ENCODE peak calls at places on chromosomes 7 and 10, in five cellular contexts. K, P, A, B and O are unnamed samples.

GRCh38 chr7:111835066-111835465 is 272.8 kb upstream of the IMMP2L start:
- DNase-seq in K (no peak), B (no peak), P (peak), A (no peak), O (no peak)

GRCh38 chr7:7783001-7783400 is 64.6 kb upstream of the RPA3 start:
- DNase-seq in B (no peak), P (no peak), A (no peak), K (no peak), O (no peak)

GRCh38 chr7:98280791-98281756 is at the start of gene BRI3:
- DNase-seq in K (peak), P (peak), B (peak), A (peak), O (peak)

GRCh38 chr10:7478727-7479457 is 68.1 kb upstream of the SFMBT2 start:
- DNase-seq in A (no peak), B (no peak), K (no peak), P (no peak), O (no peak)

GRCh38 chr7:16739863-16740622 is 13.5 kb upstream of the TSPAN13 start:
- DNase-seq in A (no peak), B (peak), P (no peak), K (peak), O (no peak)

GRCh38 chr7:87413951-87414381 is 61.5 kb downstream of the ABCB4 start:
- DNase-seq in B (no peak), K (no peak), P (peak), A (no peak), O (peak)

GRCh38 chr10:100510533-100511308 is 8.9 kb downstream of the SEC31B start:
- DNase-seq in P (no peak), A (no peak), K (no peak), B (no peak), O (peak)

GRCh38 chr10:44801383-44802327 is 109.5 kb upstream of the TMEM72 start:
- DNase-seq in A (peak), P (no peak), K (peak), B (no peak), O (peak)

GRCh38 chr10:113335603-113336002 is 217.2 kb upstream of the HABP2 start:
- DNase-seq in K (no peak), B (no peak), A (no peak), P (no peak), O (no peak)

GRCh38 chr10:131997366-131998049 is 15.8 kb upstream of the BNIP3 start:
- DNase-seq in K (no peak), A (peak), P (no peak), B (no peak), O (no peak)

GRCh38 chr7:143381427-143382125 is 431 bp downstream of the ZYX start:
- DNase-seq in B (no peak), P (peak), K (no peak), A (no peak), O (no peak)

GRCh38 chr7:80806653-80807052 is 112.2 kb downstream of the SEMA3C start:
- DNase-seq in A (no peak), P (no peak), B (no peak), K (no peak), O (no peak)

GRCh38 chr7:132065193-132065972 is 509.0 kb upstream of the PODXL start:
- DNase-seq in P (peak), B (no peak), K (peak), A (no peak), O (no peak)

GRCh38 chr10:131267814-131268095 is 43.8 kb downstream of the TCERG1L start:
- DNase-seq in K (no peak), A (no peak), P (no peak), B (no peak), O (no peak)

GRCh38 chr7:44740040-44740439 is 8.6 kb upstream of the ZMIZ2 start:
- DNase-seq in A (no peak), B (no peak), P (no peak), K (no peak), O (no peak)

GRCh38 chr10:100986952-100987684 is at the start of the genes MRPL43 and TWNK:
- DNase-seq in A (peak), B (peak), K (peak), P (peak), O (peak)

GRCh38 chr7:139699640-139700504 is 77.9 kb downstream of the HIPK2 start:
- DNase-seq in K (no peak), P (no peak), A (no peak), B (peak), O (no peak)

GRCh38 chr10:133226251-133226808 is 3.7 kb upstream of the UTF1 start:
- DNase-seq in P (no peak), K (no peak), A (peak), B (no peak), O (no peak)

GRCh38 chr7:19353158-19353557 is 207.9 kb upstream of the FERD3L start:
- DNase-seq in B (no peak), P (no peak), A (no peak), K (no peak), O (no peak)

GRCh38 chr7:89731751-89732150 is 422.5 kb upstream of the STEAP1 start:
- DNase-seq in K (no peak), P (no peak), A (no peak), B (no peak), O (no peak)

GRCh38 chr10:113539789-113540188 is 13.1 kb upstream of the HABP2 start:
- DNase-seq in P (no peak), K (no peak), B (no peak), A (no peak), O (no peak)

GRCh38 chr7:73487486-73487885 is 34.6 kb downstream of the BAZ1B start:
- DNase-seq in A (no peak), B (no peak), K (no peak), P (no peak), O (no peak)

GRCh38 chr10:5648494-5649457 is 17.6 kb downstream of the ASB13 start:
- DNase-seq in B (no peak), P (no peak), A (no peak), K (no peak), O (no peak)
- TF ChIP-seq JUND in B (no peak), P (no peak), A (no peak), K (no peak), O (no peak)

GRCh38 chr7:123660514-123661354 is 5.1 kb downstream of the LMOD2 start:
- DNase-seq in K (no peak), A (no peak), P (no peak), B (no peak), O (no peak)

GRCh38 chr7:123656544-123657303 is 1.1 kb downstream of the LMOD2 start:
- DNase-seq in B (no peak), A (no peak), K (no peak), P (no peak), O (no peak)

GRCh38 chr7:123657304-123657685 is 1.6 kb downstream of the LMOD2 start:
- DNase-seq in P (no peak), B (no peak), A (no peak), K (no peak), O (no peak)

GRCh38 chr7:123655614-123656013 is at the start of gene LMOD2:
- DNase-seq in P (no peak), K (no peak), B (no peak), A (no peak), O (no peak)

GRCh38 chr7:123658023-123658422 is 2.4 kb downstream of the LMOD2 start:
- DNase-seq in K (no peak), A (no peak), B (no peak), P (no peak), O (no peak)
- TF ChIP-seq JUND in K (no peak), A (no peak), B (no peak), P (no peak), O (no peak)

DNA sequence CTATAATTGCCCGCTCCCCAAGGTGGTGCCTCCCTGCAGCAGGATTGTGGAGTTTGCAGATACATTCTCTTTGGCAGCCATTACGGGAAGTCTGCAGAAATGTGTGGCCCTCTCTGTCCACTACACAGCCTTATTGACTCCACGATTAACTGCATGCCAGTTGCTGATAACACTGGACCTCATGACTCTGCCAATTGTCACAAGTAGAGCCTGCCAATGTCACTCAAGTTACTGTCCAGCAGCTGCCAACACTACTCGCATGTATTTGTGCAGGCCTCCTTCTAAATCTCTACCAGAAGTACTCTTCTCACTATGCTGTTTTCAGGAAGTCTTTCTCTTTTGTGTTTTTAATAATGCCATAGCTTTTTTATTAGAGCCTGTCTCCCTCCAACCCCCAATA is 128.8 kb downstream of the PPP1R3A start:
- DNase-seq in B (no peak), A (no peak), P (no peak), K (no peak), O (no peak)
- TF ChIP-seq JUND in B (no peak), A (no peak), P (no peak), K (no peak), O (no peak)

DNA sequence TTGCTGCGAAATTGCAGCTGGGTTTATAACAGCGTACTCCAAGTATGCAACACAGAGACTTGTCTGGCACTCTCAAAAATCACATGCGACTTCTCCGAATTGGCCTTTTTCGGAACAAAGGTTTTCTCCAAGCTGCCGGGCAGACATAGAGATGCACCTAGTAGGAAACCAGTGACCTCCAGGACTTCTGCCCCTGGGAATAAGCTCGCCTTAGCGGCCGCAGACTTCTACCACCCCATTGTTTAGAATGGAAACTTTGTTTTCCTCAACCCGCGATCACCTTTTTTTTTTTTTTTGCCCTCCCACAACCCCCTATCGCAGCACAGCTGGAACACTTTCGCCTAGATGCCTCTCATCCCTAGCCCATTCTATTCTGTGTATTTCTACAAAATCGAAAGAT is 4.9 kb upstream of the HOXA10 start:
- DNase-seq in K (no peak), P (no peak), B (no peak), A (no peak), O (no peak)
- TF ChIP-seq JUND in K (no peak), P (no peak), B (no peak), A (no peak), O (no peak)

GRCh38 chr7:100694196-100694745 is at the start of gene GIGYF1:
- DNase-seq in A (peak), B (peak), P (peak), K (no peak), O (peak)
- TF ChIP-seq JUND in A (no peak), B (no peak), P (no peak), K (no peak), O (no peak)

GRCh38 chr10:97687785-97688781 is 1.0 kb upstream of the AVPI1 start:
- DNase-seq in K (no peak), P (no peak), A (peak), B (no peak), O (no peak)
- TF ChIP-seq JUND in K (no peak), P (no peak), A (no peak), B (no peak), O (no peak)

GRCh38 chr7:66747385-66748126 is 7.0 kb downstream of the RABGEF1 start:
- DNase-seq in A (no peak), P (no peak), K (no peak), B (no peak), O (no peak)

GRCh38 chr7:66751945-66752344 is 11.4 kb downstream of the RABGEF1 start:
- DNase-seq in A (no peak), K (no peak), B (no peak), P (no peak), O (no peak)

GRCh38 chr7:66748791-66749190 is 8.3 kb downstream of the RABGEF1 start:
- DNase-seq in A (no peak), K (no peak), B (no peak), P (no peak), O (no peak)

GRCh38 chr7:66748127-66748511 is 7.6 kb downstream of the RABGEF1 start:
- DNase-seq in B (no peak), P (no peak), A (no peak), K (no peak), O (no peak)
- TF ChIP-seq JUND in B (no peak), P (no peak), A (no peak), K (no peak), O (no peak)

GRCh38 chr10:123778719-123779118 is 112.6 kb downstream of the GPR26 start:
- DNase-seq in K (no peak), B (no peak), P (no peak), A (no peak), O (no peak)
- TF ChIP-seq JUND in K (no peak), B (no peak), P (no peak), A (no peak), O (no peak)